ENCODE peak calls at places on chromosome 20, in ten cellular contexts. D, R, L, C, Y, G, N, J, Q and S are unnamed samples.

GRCh38 chr20:53751394-53752368 is 158.0 kb upstream of the ZNF217 start:
- DNase-seq in L (no peak), N (peak), Q (no peak), G (no peak), R (no peak), C (no peak), Y (no peak), J (peak), D (no peak), S (peak)

GRCh38 chr20:57143173-57143572 is 123.3 kb downstream of the BMP7 start:
- DNase-seq in N (no peak), L (no peak), D (no peak), C (no peak), Q (no peak), R (no peak), G (no peak), J (no peak), Y (no peak), S (no peak)

GRCh38 chr20:15220009-15220656 is 882.7 kb upstream of the FLRT3 start:
- DNase-seq in J (no peak), D (no peak), G (no peak), R (no peak), Y (no peak), Q (no peak), C (no peak), L (no peak), N (no peak), S (no peak)

GRCh38 chr20:23835716-23836115 is 9.2 kb upstream of the CST2 start:
- DNase-seq in J (no peak), G (no peak), Q (no peak), N (no peak), D (no peak), C (no peak), R (no peak), Y (no peak), L (no peak), S (no peak)

GRCh38 chr20:57397693-57398108 is 6.5 kb downstream of the RBM38 start:
- DNase-seq in L (no peak), C (no peak), Q (no peak), J (no peak), Y (peak), N (peak), R (no peak), D (no peak), G (peak), S (no peak)

GRCh38 chr20:15838466-15838865 is 734.8 kb downstream of the KIF16B start:
- DNase-seq in L (no peak), J (no peak), D (no peak), R (no peak), G (no peak), C (no peak), N (no peak), Q (no peak), Y (no peak), S (no peak)

GRCh38 chr20:3660262-3661059 is 2.7 kb downstream of the GFRA4 start:
- DNase-seq in J (no peak), G (peak), D (no peak), Q (peak), Y (no peak), N (no peak), L (no peak), R (no peak), C (no peak), S (peak)

GRCh38 chr20:50866036-50866685 is 65.1 kb downstream of the ADNP start:
- DNase-seq in N (no peak), Q (no peak), L (no peak), C (no peak), G (no peak), D (no peak), Y (peak), J (no peak), R (peak), S (no peak)

GRCh38 chr20:45279992-45280391 is 25.6 kb upstream of the SLPI start:
- DNase-seq in J (no peak), Y (no peak), L (no peak), N (no peak), Q (no peak), R (no peak), G (no peak), C (no peak), D (no peak), S (no peak)

GRCh38 chr20:25695532-25696383 is 895 bp downstream of the ZNF337 start:
- DNase-seq in G (no peak), J (peak), R (no peak), L (peak), Y (no peak), N (peak), Q (no peak), D (no peak), C (no peak), S (no peak)

GRCh38 chr20:21583486-21584168 is 69.8 kb upstream of the NKX2-2 start:
- DNase-seq in R (no peak), N (no peak), Y (no peak), L (no peak), J (no peak), C (no peak), Q (no peak), D (no peak), G (no peak), S (no peak)

GRCh38 chr20:20755227-20755626 is 42.8 kb upstream of the RALGAPA2 start:
- DNase-seq in Q (no peak), L (no peak), C (no peak), J (no peak), N (no peak), Y (no peak), G (no peak), D (no peak), R (no peak), S (no peak)

GRCh38 chr20:44398303-44398702 is 42.8 kb downstream of the HNF4A start:
- DNase-seq in J (no peak), D (peak), N (no peak), R (peak), Y (no peak), Q (no peak), L (no peak), G (no peak), C (no peak), S (no peak)

GRCh38 chr20:1108437-1108920 is 9.9 kb upstream of the PSMF1 start:
- DNase-seq in G (no peak), L (no peak), N (peak), Y (peak), Q (no peak), D (peak), C (peak), J (peak), R (peak), S (peak)

GRCh38 chr20:2132461-2132901 is 30.9 kb downstream of the STK35 start:
- DNase-seq in N (no peak), L (no peak), D (no peak), C (peak), R (no peak), Y (no peak), Q (no peak), G (no peak), J (no peak), S (no peak)

GRCh38 chr20:22341508-22341907 is 242.9 kb downstream of the FOXA2 start:
- DNase-seq in Y (no peak), Q (no peak), G (no peak), D (no peak), R (no peak), J (peak), N (no peak), C (peak), L (no peak), S (no peak)

GRCh38 chr20:59144179-59144830 is 19.3 kb upstream of the ZNF831 start:
- DNase-seq in D (no peak), Y (no peak), N (no peak), G (no peak), R (no peak), L (no peak), J (no peak), Q (no peak), C (no peak), S (no peak)

GRCh38 chr20:37846573-37846972 is 56.4 kb upstream of the VSTM2L start:
- DNase-seq in C (no peak), Q (no peak), G (no peak), Y (no peak), D (no peak), J (peak), L (no peak), R (no peak), N (no peak), S (no peak)

GRCh38 chr20:36454664-36455427 is 86.5 kb upstream of the MYL9 start:
- DNase-seq in C (no peak), D (no peak), N (no peak), R (no peak), Y (no peak), J (no peak), G (no peak), L (no peak), Q (no peak), S (no peak)

GRCh38 chr20:59004763-59005522 is 2.1 kb downstream of the CTSZ start:
- DNase-seq in G (peak), L (no peak), D (no peak), C (no peak), J (no peak), Y (peak), N (peak), R (no peak), Q (no peak), S (peak)

GRCh38 chr20:32763202-32763999 is 1.2 kb downstream of the DNMT3B start:
- DNase-seq in Q (no peak), C (no peak), G (no peak), L (no peak), D (no peak), R (no peak), Y (no peak), J (peak), N (no peak), S (no peak)

GRCh38 chr20:44454301-44454963 is 21.2 kb upstream of the TTPAL start:
- DNase-seq in Y (no peak), C (no peak), Q (no peak), G (no peak), J (no peak), D (no peak), N (no peak), R (no peak), L (no peak), S (no peak)

GRCh38 chr20:31699801-31700728 is 22.6 kb downstream of the BCL2L1 start:
- DNase-seq in Q (no peak), D (no peak), C (no peak), N (no peak), R (no peak), G (no peak), J (no peak), Y (no peak), L (no peak), S (no peak)

GRCh38 chr20:24868396-24868927 is 80.6 kb upstream of the CST7 start:
- DNase-seq in Y (no peak), J (no peak), R (no peak), N (no peak), L (no peak), C (no peak), G (no peak), Q (no peak), D (no peak), S (no peak)

GRCh38 chr20:29878777-29879442 is 1378.6 kb upstream of the DEFB115 start:
- DNase-seq in R (no peak), Y (peak), D (no peak), L (peak), J (peak), C (no peak), N (peak), G (peak), Q (no peak), S (no peak)

DNA sequence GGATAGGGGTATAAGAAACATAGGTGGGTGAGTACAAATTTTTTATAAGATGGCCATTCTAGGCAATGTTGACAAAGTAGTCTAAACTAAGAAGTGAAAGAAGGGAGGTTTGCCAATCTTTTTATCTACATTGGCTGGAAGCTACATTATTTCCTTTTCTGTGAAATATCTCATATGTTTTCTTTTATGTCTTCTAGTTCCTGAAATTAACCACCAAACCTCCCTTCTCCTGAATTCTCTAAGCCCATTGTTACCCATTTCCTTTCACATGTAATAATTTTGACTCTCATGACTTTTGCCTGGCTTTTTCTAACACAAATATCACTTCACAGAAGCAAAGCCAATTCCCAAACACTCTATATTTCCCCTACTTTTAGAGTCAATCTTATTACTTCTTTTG is 496.2 kb upstream of the JAG1 start:
- DNase-seq in L (no peak), Y (no peak), G (no peak), N (no peak), R (no peak), Q (no peak), J (no peak), D (no peak), C (no peak), S (no peak)
- TF ChIP-seq POLR2A in L (no peak), Y (no peak), G (no peak), N (no peak), R (no peak), Q (no peak), J (no peak), D (no peak), C (no peak), S (no peak)

GRCh38 chr20:48822879-48823385 is 4.9 kb downstream of the PREX1 start:
- DNase-seq in Y (no peak), R (no peak), G (no peak), L (no peak), J (no peak), D (no peak), Q (no peak), N (peak), C (no peak), S (peak)
- H3K4me3 ChIP-seq in Y (peak), R (no peak), G (no peak), L (no peak), J (no peak), D (no peak), Q (no peak), N (no peak), C (no peak), S (peak)

DNA sequence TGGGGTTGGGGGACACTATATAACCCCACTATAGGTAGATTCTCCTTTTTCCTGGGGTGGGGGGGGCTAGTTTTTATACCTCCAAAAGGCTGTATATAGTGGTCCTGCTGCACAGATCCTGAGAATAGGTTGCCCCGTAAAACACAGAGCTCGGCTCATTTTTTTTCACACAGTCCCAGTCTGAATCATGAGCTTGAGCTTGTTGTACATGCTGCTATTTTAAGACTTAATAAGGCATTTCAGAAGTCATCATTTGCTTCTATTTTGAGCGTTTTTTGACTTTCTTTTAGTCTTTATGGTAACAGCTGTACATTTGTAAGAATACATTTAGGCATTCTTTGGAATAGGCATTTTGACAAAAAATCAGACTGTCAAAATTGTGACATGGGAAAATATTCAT is 30.5 kb downstream of the SLC9A8 start:
- DNase-seq in R (no peak), L (no peak), C (no peak), G (no peak), Y (no peak), N (no peak), D (no peak), Q (no peak), J (no peak), S (no peak)
- H3K27ac ChIP-seq in R (no peak), L (no peak), C (no peak), G (no peak), Y (no peak), N (no peak), D (no peak), Q (no peak), J (no peak), S (no peak)

GRCh38 chr20:34984756-34985261 is 29.1 kb downstream of the MYH7B start:
- DNase-seq in Y (peak), C (no peak), N (no peak), D (no peak), G (no peak), J (no peak), L (no peak), Q (no peak), R (no peak), S (no peak)

GRCh38 chr20:34980543-34981213 is 25.0 kb downstream of the MYH7B start:
- DNase-seq in C (no peak), R (peak), J (no peak), L (no peak), Y (peak), Q (no peak), N (peak), G (no peak), D (no peak), S (no peak)

GRCh38 chr20:34983995-34984735 is 28.5 kb downstream of the MYH7B start:
- DNase-seq in L (no peak), J (no peak), C (no peak), D (no peak), Q (no peak), G (no peak), N (peak), R (no peak), Y (peak), S (no peak)

GRCh38 chr20:34983089-34983820 is 27.6 kb downstream of the MYH7B start:
- DNase-seq in Q (no peak), J (no peak), L (no peak), D (no peak), Y (no peak), R (no peak), C (no peak), G (no peak), N (no peak), S (no peak)

GRCh38 chr20:34982270-34983088 is 26.8 kb downstream of the MYH7B start:
- DNase-seq in L (no peak), G (no peak), Y (peak), C (no peak), D (no peak), J (no peak), Q (no peak), R (no peak), N (no peak), S (no peak)
- TF ChIP-seq POLR2A in L (no peak), G (no peak), Y (no peak), C (no peak), D (no peak), J (no peak), Q (no peak), R (no peak), N (no peak), S (no peak)

GRCh38 chr20:49284818-49285217 is 7.0 kb upstream of the ZNFX1 start:
- DNase-seq in R (no peak), L (no peak), D (no peak), N (no peak), Y (no peak), Q (no peak), J (no peak), G (no peak), C (no peak), S (no peak)

GRCh38 chr20:49282584-49283171 is 4.8 kb upstream of the ZNFX1 start:
- DNase-seq in L (no peak), N (no peak), R (no peak), Q (no peak), J (peak), Y (no peak), C (no peak), G (no peak), D (no peak), S (no peak)

GRCh38 chr20:49285233-49285668 is 7.4 kb upstream of the ZNFX1 start:
- DNase-seq in J (no peak), R (no peak), Q (no peak), G (no peak), C (no peak), N (no peak), Y (no peak), D (no peak), L (no peak), S (no peak)

GRCh38 chr20:49283176-49283702 is 5.4 kb upstream of the ZNFX1 start:
- DNase-seq in Y (no peak), C (no peak), G (no peak), R (no peak), N (no peak), J (peak), D (no peak), L (no peak), Q (no peak), S (no peak)

GRCh38 chr20:49283703-49284625 is 6.1 kb upstream of the ZNFX1 start:
- DNase-seq in D (no peak), J (peak), L (no peak), C (no peak), R (no peak), Q (no peak), Y (no peak), G (no peak), N (no peak), S (no peak)
- H3K4me3 ChIP-seq in D (peak), J (peak), L (no peak), C (no peak), R (no peak), Q (no peak), Y (no peak), G (no peak), N (no peak), S (no peak)